ENCODE peak calls at places on chromosomes 5 and 9, in eight cellular contexts. A is AG10803, V is cardiac fibroblast, U is astrocyte of the spinal cord, X is Panc1, G is tibial nerve, S is GM13977, Z is upper lobe of right lung. C is an unnamed sample.
A peak's percentile ranks its signal among the peaks of the same experiment; 100 is the strongest.

GRCh38 chr5:159951834-159952233 is 35.6 kb downstream of the ADRA1B start:
- DNase-seq in A (peak; percentile 25), G (no peak), U (no peak), S (no peak), V (no peak), X (no peak), Z (no peak), C (no peak)

GRCh38 chr9:4365055-4365454 is 65.2 kb upstream of the GLIS3 start:
- DNase-seq in X (no peak), V (no peak), U (no peak), G (no peak), Z (no peak), A (no peak), S (no peak), C (no peak)

GRCh38 chr5:21071986-21072385 is 1084.0 kb upstream of the CDH18 start:
- DNase-seq in G (no peak), V (peak; percentile 3), U (peak; percentile 8), X (no peak), A (no peak), S (no peak), Z (no peak), C (no peak)

GRCh38 chr9:116331241-116331640 is 177.7 kb downstream of the PAPPA start:
- DNase-seq in X (no peak), A (no peak), G (no peak), V (no peak), Z (no peak), S (no peak), U (no peak), C (no peak)

GRCh38 chr9:75974006-75974766 is 83.7 kb downstream of the PCSK5 start:
- DNase-seq in S (no peak), G (peak; percentile 10), U (no peak), Z (no peak), V (peak; percentile 15), X (no peak), A (peak; percentile 16), C (no peak)

GRCh38 chr9:112020680-112021596 is 124.3 kb downstream of the UGCG start:
- DNase-seq in S (no peak), U (peak; percentile 52), G (no peak), A (peak; percentile 79), X (peak; percentile 74), Z (no peak), V (peak; percentile 50), C (no peak)

GRCh38 chr9:116318463-116319271 is 165.1 kb downstream of the PAPPA start:
- DNase-seq in U (no peak), G (peak; percentile 43), X (no peak), A (peak; percentile 88), V (peak; percentile 76), S (no peak), Z (no peak), C (no peak)

GRCh38 chr9:127347831-127348699 is 48.9 kb upstream of the SLC2A8 start:
- DNase-seq in X (peak; percentile 13), G (no peak), Z (no peak), S (peak; percentile 20), A (peak; percentile 50), U (peak; percentile 73), V (peak; percentile 66), C (no peak)

GRCh38 chr9:120538339-120538738 is 41.6 kb downstream of the CDK5RAP2 start:
- DNase-seq in Z (no peak), X (no peak), S (no peak), U (peak; percentile 5), G (no peak), V (peak; percentile 36), A (no peak), C (no peak)

GRCh38 chr5:50653946-50654345 is 12.5 kb upstream of the PARP8 start:
- DNase-seq in Z (no peak), S (no peak), G (no peak), V (no peak), X (no peak), U (no peak), A (no peak), C (no peak)

GRCh38 chr5:173774212-173774850 is 113.8 kb upstream of the CPEB4 start:
- DNase-seq in S (no peak), U (no peak), G (no peak), A (no peak), Z (no peak), V (no peak), X (no peak), C (no peak)

GRCh38 chr5:176446884-176447537 is 1.2 kb upstream of the FAF2 start:
- DNase-seq in G (peak; percentile 5), S (no peak), X (no peak), A (no peak), V (no peak), Z (no peak), U (peak; percentile 8), C (no peak)

GRCh38 chr9:109411818-109412352 is 86.2 kb downstream of the PTPN3 start:
- DNase-seq in S (peak; percentile 48), G (peak; percentile 10), U (peak; percentile 50), X (peak; percentile 47), Z (no peak), A (peak; percentile 53), V (peak; percentile 72), C (no peak)

GRCh38 chr9:38415846-38416245 is 8.4 kb downstream of the IGFBPL1 start:
- DNase-seq in V (no peak), G (no peak), A (no peak), U (no peak), Z (no peak), X (no peak), S (no peak), C (no peak)

GRCh38 chr9:128056086-128056485 is 11.0 kb downstream of the NAIF1 start:
- DNase-seq in A (no peak), U (no peak), G (no peak), V (no peak), S (no peak), Z (no peak), X (no peak), C (no peak)

GRCh38 chr5:180069589-180070247 is 1.8 kb downstream of the RNF130 start:
- DNase-seq in U (peak; percentile 26), Z (no peak), V (no peak), A (peak; percentile 3), S (no peak), G (peak; percentile 70), X (no peak), C (no peak)

GRCh38 chr9:27165670-27166069 is 56.6 kb downstream of the TEK start:
- DNase-seq in G (no peak), V (no peak), U (no peak), Z (no peak), S (no peak), X (no peak), A (no peak), C (no peak)
- TF ChIP-seq CTCF in G (no peak), V (no peak), U (no peak), Z (no peak), S (no peak), X (no peak), A (no peak), C (peak; percentile 34)

DNA sequence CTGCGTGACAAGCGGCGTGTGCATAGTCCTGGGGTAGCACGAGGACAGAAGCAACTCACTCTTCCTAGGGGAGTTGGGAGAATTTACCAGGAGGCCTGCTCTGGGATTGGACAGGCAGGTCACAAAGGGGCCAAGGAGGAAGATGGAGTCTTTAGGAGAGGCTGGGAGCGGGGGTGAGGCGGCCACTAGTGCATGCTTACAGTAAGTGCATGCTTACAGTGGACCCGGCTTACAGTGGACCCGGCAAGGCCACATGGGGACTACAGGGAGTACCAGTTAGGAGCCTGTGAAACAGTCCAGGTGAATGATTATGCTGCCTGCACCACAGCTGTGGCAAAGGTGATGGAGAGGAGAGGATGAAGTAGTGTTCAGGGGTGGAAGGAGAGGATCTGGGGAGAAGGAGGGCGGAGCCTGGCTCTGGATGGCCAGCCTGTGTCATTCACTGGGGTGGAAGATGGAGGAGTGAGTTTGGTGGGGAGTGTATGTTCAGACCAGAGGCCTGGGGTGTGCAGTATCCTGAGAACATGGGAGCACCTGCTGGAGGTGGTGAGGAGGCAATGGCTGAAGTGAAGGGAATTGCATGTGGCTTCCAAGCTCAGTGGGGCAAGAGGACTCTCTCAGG is 78.7 kb downstream of the CRB2 start:
- DNase-seq in U (no peak), V (no peak), Z (peak; percentile 36), X (no peak), A (no peak), S (no peak), G (no peak), C (no peak)
- TF ChIP-seq CTCF in U (peak; percentile 13), V (no peak), Z (no peak), X (no peak), A (no peak), S (no peak), G (no peak), C (peak; percentile 28)

GRCh38 chr5:18466731-18467130 is 832.5 kb downstream of the TAF11L14 start:
- DNase-seq in U (no peak), V (no peak), X (no peak), G (no peak), S (no peak), A (no peak), Z (no peak), C (no peak)

GRCh38 chr5:18465833-18466681 is 831.8 kb downstream of the TAF11L14 start:
- DNase-seq in X (peak; percentile 77), A (peak; percentile 45), U (peak; percentile 75), S (peak; percentile 48), G (peak; percentile 88), Z (no peak), V (peak; percentile 38), C (peak; percentile 60)
- TF ChIP-seq CTCF in X (peak; percentile 82), A (peak; percentile 73), U (peak; percentile 73), S (peak; percentile 89), G (peak; percentile 49), Z (peak; percentile 66), V (peak; percentile 58), C (peak; percentile 73)

GRCh38 chr9:133065070-133065388 is 3.2 kb downstream of the CEL start:
- DNase-seq in X (no peak), S (no peak), Z (no peak), G (no peak), A (no peak), U (no peak), V (no peak), C (no peak)

GRCh38 chr9:133066181-133066983 is 4.6 kb downstream of the CEL start:
- DNase-seq in U (no peak), G (no peak), S (no peak), A (no peak), Z (no peak), X (no peak), V (no peak), C (no peak)

GRCh38 chr9:133063159-133063499 is 1.3 kb downstream of the CEL start:
- DNase-seq in Z (no peak), U (no peak), A (no peak), X (no peak), S (no peak), G (no peak), V (no peak), C (no peak)

GRCh38 chr9:133064241-133065069 is 2.7 kb downstream of the CEL start:
- DNase-seq in Z (no peak), A (no peak), V (no peak), X (no peak), G (no peak), U (no peak), S (no peak), C (no peak)

DNA sequence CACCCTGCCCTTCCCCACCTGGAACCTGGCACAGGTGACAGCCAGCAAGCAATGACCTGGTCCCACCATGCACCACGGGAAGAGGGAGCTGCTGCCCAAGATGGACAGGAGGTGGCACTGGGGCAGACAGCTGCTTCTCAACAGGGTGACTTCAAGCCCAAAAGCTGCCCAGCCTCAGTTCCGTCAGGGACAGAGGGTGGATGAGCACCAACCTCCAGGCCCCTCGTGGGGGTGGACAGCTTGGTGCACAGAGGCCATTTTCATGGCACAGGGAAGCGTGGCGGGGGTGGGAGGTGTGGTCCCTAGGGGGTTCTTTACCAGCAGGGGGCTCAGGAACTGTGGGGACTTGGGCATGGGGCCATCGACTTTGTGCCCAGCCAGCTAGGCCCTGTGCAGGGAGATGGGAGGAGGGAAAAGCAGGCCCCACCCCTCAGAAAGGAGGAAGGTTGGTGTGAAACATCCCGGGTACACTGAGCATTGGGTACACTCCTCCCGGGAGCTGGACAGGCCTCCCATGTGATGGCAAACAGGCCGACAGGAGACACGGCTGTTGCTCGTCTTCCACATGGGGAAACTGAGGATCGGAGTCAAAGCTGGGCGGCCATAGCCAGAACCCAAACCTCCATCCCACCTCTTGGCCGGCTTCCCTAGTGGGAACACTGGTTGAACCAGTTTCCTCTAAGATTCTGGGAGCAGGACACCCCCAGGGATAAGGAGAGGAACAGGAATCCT is 1.9 kb downstream of the CEL start:
- DNase-seq in U (no peak), X (no peak), V (no peak), Z (no peak), S (no peak), A (no peak), G (no peak), C (no peak)
- TF ChIP-seq CTCF in U (no peak), X (no peak), V (no peak), Z (no peak), S (no peak), A (no peak), G (no peak), C (no peak)

C was measured in neural crest cell.